ENCODE peak calls at places on chromosomes 16 and 17, in four cellular contexts. One of them, this sample, is unnamed.

GRCh38 chr16:3681206-3681605 is 26.7 kb downstream of the DNASE1 start:
- DNase-seq in activated T-helper 1 cell treated with anti-CD3 and anti-CD28 coated beads, Interleukin-12 subunit alpha, Interleukin-12 subunit beta, Interleukin-2, Interleukin-4 antibody, amounts not matched to agents 30 ng/mL and 10 ng/mL and 1 ng/mL, durations not matched to agents 14 hours and 24 hours and 36 hours: no peak
- DNase-seq in HCT116: no peak
- DNase-seq in progenitor cell of endocrine pancreas: no peak
- DNase-seq in this sample: no peak

GRCh38 chr16:27127293-27127692 is 60.6 kb downstream of the C16orf82 start:
- DNase-seq in HCT116: no peak
- DNase-seq in progenitor cell of endocrine pancreas: no peak
- DNase-seq in activated T-helper 1 cell treated with anti-CD3 and anti-CD28 coated beads, Interleukin-12 subunit alpha, Interleukin-12 subunit beta, Interleukin-2, Interleukin-4 antibody, amounts not matched to agents 30 ng/mL and 10 ng/mL and 1 ng/mL, durations not matched to agents 14 hours and 24 hours and 36 hours: no peak
- DNase-seq in this sample: no peak

GRCh38 chr17:36948717-36949460 is at the start of gene AATF:
- DNase-seq in HCT116: peak; percentile 89
- DNase-seq in activated T-helper 1 cell treated with anti-CD3 and anti-CD28 coated beads, Interleukin-12 subunit alpha, Interleukin-12 subunit beta, Interleukin-2, Interleukin-4 antibody, amounts not matched to agents 30 ng/mL and 10 ng/mL and 1 ng/mL, durations not matched to agents 14 hours and 24 hours and 36 hours: peak; percentile 98
- DNase-seq in progenitor cell of endocrine pancreas: peak; percentile 96
- DNase-seq in this sample: peak; percentile 62

GRCh38 chr17:77959216-77959925 is 868 bp downstream of the TNRC6C start:
- DNase-seq in activated T-helper 1 cell treated with anti-CD3 and anti-CD28 coated beads, Interleukin-12 subunit alpha, Interleukin-12 subunit beta, Interleukin-2, Interleukin-4 antibody, amounts not matched to agents 30 ng/mL and 10 ng/mL and 1 ng/mL, durations not matched to agents 14 hours and 24 hours and 36 hours: peak; percentile 11
- DNase-seq in progenitor cell of endocrine pancreas: no peak
- DNase-seq in HCT116: no peak
- DNase-seq in this sample: no peak

GRCh38 chr16:71645450-71645849 is 19.5 kb downstream of the MARVELD3 start:
- DNase-seq in HCT116: no peak
- DNase-seq in activated T-helper 1 cell treated with anti-CD3 and anti-CD28 coated beads, Interleukin-12 subunit alpha, Interleukin-12 subunit beta, Interleukin-2, Interleukin-4 antibody, amounts not matched to agents 30 ng/mL and 10 ng/mL and 1 ng/mL, durations not matched to agents 14 hours and 24 hours and 36 hours: no peak
- DNase-seq in progenitor cell of endocrine pancreas: no peak
- DNase-seq in this sample: peak; percentile 22

GRCh38 chr17:57995076-57995956 is 7.3 kb upstream of the VEZF1 start:
- DNase-seq in HCT116: peak; percentile 80
- DNase-seq in activated T-helper 1 cell treated with anti-CD3 and anti-CD28 coated beads, Interleukin-12 subunit alpha, Interleukin-12 subunit beta, Interleukin-2, Interleukin-4 antibody, amounts not matched to agents 30 ng/mL and 10 ng/mL and 1 ng/mL, durations not matched to agents 14 hours and 24 hours and 36 hours: peak; percentile 22
- DNase-seq in progenitor cell of endocrine pancreas: peak; percentile 27
- DNase-seq in this sample: peak; percentile 52

GRCh38 chr17:44915321-44915726 is at the start of gene GFAP:
- DNase-seq in progenitor cell of endocrine pancreas: no peak
- DNase-seq in activated T-helper 1 cell treated with anti-CD3 and anti-CD28 coated beads, Interleukin-12 subunit alpha, Interleukin-12 subunit beta, Interleukin-2, Interleukin-4 antibody, amounts not matched to agents 30 ng/mL and 10 ng/mL and 1 ng/mL, durations not matched to agents 14 hours and 24 hours and 36 hours: no peak
- DNase-seq in HCT116: no peak
- DNase-seq in this sample: no peak

GRCh38 chr17:2179615-2180295 is 123.8 kb downstream of the SMG6 start:
- DNase-seq in activated T-helper 1 cell treated with anti-CD3 and anti-CD28 coated beads, Interleukin-12 subunit alpha, Interleukin-12 subunit beta, Interleukin-2, Interleukin-4 antibody, amounts not matched to agents 30 ng/mL and 10 ng/mL and 1 ng/mL, durations not matched to agents 14 hours and 24 hours and 36 hours: no peak
- DNase-seq in HCT116: no peak
- DNase-seq in progenitor cell of endocrine pancreas: no peak
- DNase-seq in this sample: no peak

GRCh38 chr17:72125226-72125651 is 4.4 kb downstream of the SOX9 start:
- DNase-seq in activated T-helper 1 cell treated with anti-CD3 and anti-CD28 coated beads, Interleukin-12 subunit alpha, Interleukin-12 subunit beta, Interleukin-2, Interleukin-4 antibody, amounts not matched to agents 30 ng/mL and 10 ng/mL and 1 ng/mL, durations not matched to agents 14 hours and 24 hours and 36 hours: no peak
- DNase-seq in HCT116: no peak
- DNase-seq in progenitor cell of endocrine pancreas: no peak
- DNase-seq in this sample: no peak

GRCh38 chr17:37610971-37611370 is 1.8 kb upstream of the SYNRG start:
- DNase-seq in progenitor cell of endocrine pancreas: no peak
- DNase-seq in activated T-helper 1 cell treated with anti-CD3 and anti-CD28 coated beads, Interleukin-12 subunit alpha, Interleukin-12 subunit beta, Interleukin-2, Interleukin-4 antibody, amounts not matched to agents 30 ng/mL and 10 ng/mL and 1 ng/mL, durations not matched to agents 14 hours and 24 hours and 36 hours: no peak
- DNase-seq in HCT116: no peak
- DNase-seq in this sample: no peak

GRCh38 chr16:12119562-12119961 is 143.0 kb downstream of the SNX29 start:
- DNase-seq in activated T-helper 1 cell treated with anti-CD3 and anti-CD28 coated beads, Interleukin-12 subunit alpha, Interleukin-12 subunit beta, Interleukin-2, Interleukin-4 antibody, amounts not matched to agents 30 ng/mL and 10 ng/mL and 1 ng/mL, durations not matched to agents 14 hours and 24 hours and 36 hours: no peak
- DNase-seq in HCT116: no peak
- DNase-seq in progenitor cell of endocrine pancreas: no peak
- DNase-seq in this sample: no peak

GRCh38 chr17:7476474-7476873 is 3.0 kb downstream of the ZBTB4 start:
- DNase-seq in activated T-helper 1 cell treated with anti-CD3 and anti-CD28 coated beads, Interleukin-12 subunit alpha, Interleukin-12 subunit beta, Interleukin-2, Interleukin-4 antibody, amounts not matched to agents 30 ng/mL and 10 ng/mL and 1 ng/mL, durations not matched to agents 14 hours and 24 hours and 36 hours: no peak
- DNase-seq in HCT116: no peak
- DNase-seq in progenitor cell of endocrine pancreas: no peak
- DNase-seq in this sample: no peak

GRCh38 chr16:8533509-8533908 is 56.8 kb downstream of the TMEM114 start:
- DNase-seq in HCT116: no peak
- DNase-seq in progenitor cell of endocrine pancreas: no peak
- DNase-seq in activated T-helper 1 cell treated with anti-CD3 and anti-CD28 coated beads, Interleukin-12 subunit alpha, Interleukin-12 subunit beta, Interleukin-2, Interleukin-4 antibody, amounts not matched to agents 30 ng/mL and 10 ng/mL and 1 ng/mL, durations not matched to agents 14 hours and 24 hours and 36 hours: no peak
- DNase-seq in this sample: no peak

GRCh38 chr17:59287452-59287851 is 44.0 kb upstream of the YPEL2 start:
- DNase-seq in progenitor cell of endocrine pancreas: no peak
- DNase-seq in HCT116: peak; percentile 27
- DNase-seq in activated T-helper 1 cell treated with anti-CD3 and anti-CD28 coated beads, Interleukin-12 subunit alpha, Interleukin-12 subunit beta, Interleukin-2, Interleukin-4 antibody, amounts not matched to agents 30 ng/mL and 10 ng/mL and 1 ng/mL, durations not matched to agents 14 hours and 24 hours and 36 hours: no peak
- DNase-seq in this sample: no peak

GRCh38 chr16:2786826-2787151 is 571 bp downstream of the PRSS33 start:
- DNase-seq in progenitor cell of endocrine pancreas: no peak
- DNase-seq in activated T-helper 1 cell treated with anti-CD3 and anti-CD28 coated beads, Interleukin-12 subunit alpha, Interleukin-12 subunit beta, Interleukin-2, Interleukin-4 antibody, amounts not matched to agents 30 ng/mL and 10 ng/mL and 1 ng/mL, durations not matched to agents 14 hours and 24 hours and 36 hours: no peak
- DNase-seq in HCT116: no peak
- DNase-seq in this sample: no peak

GRCh38 chr16:8929086-8929748 is 34.5 kb downstream of the USP7 start:
- DNase-seq in progenitor cell of endocrine pancreas: no peak
- DNase-seq in activated T-helper 1 cell treated with anti-CD3 and anti-CD28 coated beads, Interleukin-12 subunit alpha, Interleukin-12 subunit beta, Interleukin-2, Interleukin-4 antibody, amounts not matched to agents 30 ng/mL and 10 ng/mL and 1 ng/mL, durations not matched to agents 14 hours and 24 hours and 36 hours: no peak
- DNase-seq in HCT116: no peak
- DNase-seq in this sample: no peak

GRCh38 chr16:61858996-61859395 is 177.2 kb downstream of the CDH8 start:
- DNase-seq in HCT116: no peak
- DNase-seq in activated T-helper 1 cell treated with anti-CD3 and anti-CD28 coated beads, Interleukin-12 subunit alpha, Interleukin-12 subunit beta, Interleukin-2, Interleukin-4 antibody, amounts not matched to agents 30 ng/mL and 10 ng/mL and 1 ng/mL, durations not matched to agents 14 hours and 24 hours and 36 hours: no peak
- DNase-seq in progenitor cell of endocrine pancreas: no peak
- DNase-seq in this sample: no peak

GRCh38 chr17:61574542-61575351 is 16.3 kb downstream of the NACA2 start:
- DNase-seq in activated T-helper 1 cell treated with anti-CD3 and anti-CD28 coated beads, Interleukin-12 subunit alpha, Interleukin-12 subunit beta, Interleukin-2, Interleukin-4 antibody, amounts not matched to agents 30 ng/mL and 10 ng/mL and 1 ng/mL, durations not matched to agents 14 hours and 24 hours and 36 hours: no peak
- DNase-seq in progenitor cell of endocrine pancreas: no peak
- DNase-seq in HCT116: peak; percentile 74
- DNase-seq in this sample: no peak

GRCh38 chr16:89111263-89111662 is 17.6 kb downstream of the ACSF3 start:
- DNase-seq in activated T-helper 1 cell treated with anti-CD3 and anti-CD28 coated beads, Interleukin-12 subunit alpha, Interleukin-12 subunit beta, Interleukin-2, Interleukin-4 antibody, amounts not matched to agents 30 ng/mL and 10 ng/mL and 1 ng/mL, durations not matched to agents 14 hours and 24 hours and 36 hours: no peak
- DNase-seq in HCT116: no peak
- DNase-seq in progenitor cell of endocrine pancreas: no peak
- DNase-seq in this sample: no peak

This sample was measured in Panc1.